ENCODE peak calls at places on chromosomes 5 and 9, in seven cellular contexts. C is tibial nerve, O is right lobe of liver, R is sigmoid colon, N is transverse colon, I is prostate gland, S is upper lobe of left lung. M is an unnamed sample.

GRCh38 chr9:21970800-21971620 is 23.2 kb downstream of the CDKN2A start:
- DNase-seq in N (no peak), R (no peak), S (peak; percentile 81), C (no peak), I (no peak), O (no peak), M (no peak)

GRCh38 chr5:95446560-95447221 is 55.5 kb downstream of the FAM81B start:
- DNase-seq in C (no peak), N (no peak), S (no peak), R (no peak), O (no peak), I (no peak), M (no peak)

GRCh38 chr9:79257215-79257614 is 314.6 kb upstream of the TLE4 start:
- DNase-seq in R (no peak), I (no peak), S (no peak), O (no peak), N (no peak), C (no peak), M (no peak)

GRCh38 chr9:75148551-75148950 is 60.2 kb downstream of the OSTF1 start:
- DNase-seq in S (no peak), I (no peak), N (no peak), R (no peak), O (no peak), C (no peak), M (no peak)

GRCh38 chr9:21764736-21765245 is 37.6 kb upstream of the MTAP start:
- DNase-seq in O (no peak), C (no peak), N (no peak), R (no peak), S (no peak), I (no peak), M (no peak)

GRCh38 chr9:16530669-16531461 is 339.6 kb downstream of the BNC2 start:
- DNase-seq in R (peak; percentile 88), S (peak; percentile 15), I (no peak), O (no peak), N (peak; percentile 22), C (peak; percentile 34), M (no peak)

GRCh38 chr5:74179183-74179582 is 461.3 kb downstream of the ENC1 start:
- DNase-seq in S (no peak), O (no peak), I (no peak), R (no peak), N (no peak), C (no peak), M (no peak)

GRCh38 chr5:175814676-175815075 is 56.7 kb upstream of the CPLX2 start:
- DNase-seq in S (no peak), C (no peak), R (no peak), I (no peak), N (no peak), O (no peak), M (no peak)

GRCh38 chr5:15601274-15601673 is 101.3 kb downstream of the FBXL7 start:
- DNase-seq in C (no peak), O (no peak), S (no peak), I (no peak), R (no peak), N (no peak), M (no peak)

GRCh38 chr9:99272866-99273265 is 50.8 kb downstream of the SEC61B start:
- DNase-seq in C (no peak), N (no peak), S (no peak), I (no peak), R (no peak), O (no peak), M (no peak)

GRCh38 chr5:120442694-120443093 is 21.4 kb upstream of the PRR16 start:
- DNase-seq in S (no peak), I (no peak), N (no peak), O (no peak), R (no peak), C (no peak), M (no peak)

GRCh38 chr5:176899946-176900782 is 1.0 kb upstream of the HK3 start:
- DNase-seq in C (no peak), S (no peak), O (peak; percentile 40), R (peak; percentile 53), N (no peak), I (no peak), M (no peak)

DNA sequence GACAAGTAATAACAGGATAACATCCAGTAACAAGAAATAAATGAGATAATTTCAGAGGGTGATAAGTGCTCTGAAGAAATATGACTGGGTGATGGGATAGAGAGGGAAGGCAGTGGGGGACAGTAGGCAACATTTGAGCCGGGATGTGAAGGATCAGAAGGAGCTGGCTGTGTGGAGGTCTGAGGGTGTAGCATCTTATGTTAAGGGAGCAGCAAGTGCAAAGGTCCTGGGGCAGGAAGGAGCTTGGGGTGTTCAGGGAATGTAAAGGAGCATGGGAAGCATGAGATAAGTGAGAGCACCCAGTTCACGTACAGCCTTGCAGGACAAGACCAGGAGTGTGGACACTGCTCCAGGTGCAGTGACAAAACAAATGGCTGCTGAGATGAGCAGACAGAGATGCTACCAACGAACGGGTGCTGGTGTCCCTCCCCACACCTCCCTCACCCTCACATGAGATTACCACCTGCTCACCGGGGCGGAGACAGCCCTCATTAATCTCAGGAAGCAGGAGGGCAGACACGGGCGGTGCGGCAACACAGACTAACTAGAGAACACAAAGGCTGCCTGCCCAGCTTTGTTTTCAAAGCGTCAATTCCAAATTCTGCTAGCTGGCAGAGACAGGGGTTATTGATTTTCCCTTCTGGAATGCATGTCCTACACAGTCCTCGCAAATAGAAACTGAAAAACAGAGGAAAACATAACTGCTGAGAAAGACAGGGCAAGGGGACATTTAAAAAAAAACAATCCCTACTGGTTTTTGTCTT is 298.1 kb upstream of the PANK3 start:
- DNase-seq in I (no peak), C (no peak), R (no peak), N (no peak), O (peak; percentile 65), S (no peak), M (no peak)
- TF ChIP-seq POLR2A in I (no peak), C (no peak), R (no peak), N (no peak), O (no peak), S (no peak), M (no peak)

DNA sequence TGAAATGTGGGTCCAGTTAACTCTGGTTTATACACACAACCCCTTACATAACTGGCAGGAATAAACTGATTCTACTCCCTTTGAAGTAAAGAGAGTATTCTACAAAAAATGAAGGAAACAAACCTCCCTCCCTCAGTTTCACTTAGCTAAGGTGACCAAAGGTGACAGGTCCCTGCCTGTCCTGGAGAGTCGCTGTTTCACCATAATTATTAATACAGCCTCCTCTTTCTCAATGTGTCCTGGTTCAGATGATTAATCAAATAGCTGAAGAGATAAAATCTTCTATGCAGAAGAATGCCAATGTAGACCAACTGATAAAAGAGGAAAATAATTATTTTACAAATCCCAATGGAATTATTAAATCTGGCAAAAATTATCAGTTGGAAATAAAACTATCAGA is 163.7 kb upstream of the GNA14 start:
- DNase-seq in S (no peak), O (no peak), I (no peak), C (no peak), N (no peak), R (no peak), M (no peak)
- TF ChIP-seq CTCF in S (no peak), O (peak; percentile 27), I (no peak), C (no peak), N (no peak), R (no peak), M (peak; percentile 5)

GRCh38 chr5:171391996-171392577 is 4.4 kb downstream of the NPM1 start:
- DNase-seq in I (no peak), O (no peak), R (no peak), S (no peak), N (no peak), C (no peak), M (no peak)
- H3K27me3 ChIP-seq in I (no peaks in the 10 kb centered on the region), O (no peaks in the 10 kb centered on the region), R (no peaks in the 10 kb centered on the region), S (no peaks in the 10 kb centered on the region), N (no peaks in the 10 kb centered on the region), C (no peaks in the 10 kb centered on the region), M (no peaks in the 10 kb centered on the region)

DNA sequence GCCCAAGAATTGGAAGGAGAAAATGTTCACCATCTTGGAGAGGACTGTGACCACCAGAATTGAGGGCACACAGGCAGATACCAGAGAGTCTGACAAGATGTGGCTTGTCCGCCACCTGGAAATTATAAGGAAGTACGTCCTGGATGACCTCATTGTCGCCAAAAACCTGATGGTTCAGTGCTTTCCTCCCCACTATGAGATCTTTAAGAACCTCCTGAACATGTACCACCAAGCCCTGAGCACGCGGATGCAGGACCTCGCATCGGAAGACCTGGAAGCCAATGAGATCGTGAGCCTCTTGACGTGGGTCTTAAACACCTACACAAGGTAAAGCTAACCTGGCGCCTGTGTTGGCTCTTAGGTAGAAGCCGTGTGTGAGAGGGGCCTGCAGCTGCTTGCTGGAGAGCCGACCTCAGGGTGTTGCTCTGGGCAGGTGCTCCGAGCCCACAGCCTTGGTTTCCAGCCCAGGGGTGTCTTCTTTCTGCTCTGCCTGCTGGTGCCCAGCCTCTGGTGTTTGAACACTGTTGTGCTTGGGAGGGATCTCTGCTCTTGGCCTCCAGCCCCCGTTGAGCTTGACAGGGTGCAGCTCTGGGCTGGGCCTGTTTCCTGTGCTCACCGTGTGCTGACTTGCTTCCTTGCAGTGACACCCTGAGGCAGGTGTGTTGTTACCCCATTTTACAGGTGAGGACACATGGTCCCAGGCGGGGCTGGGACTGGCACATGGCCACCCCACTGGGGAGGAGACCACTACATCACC is 10.9 kb downstream of the EXOC3 start:
- DNase-seq in O (peak; percentile 34), R (peak; percentile 47), S (no peak), I (no peak), C (no peak), N (peak; percentile 6), M (no peak)
- TF ChIP-seq POLR2A in O (no peak), R (no peak), S (no peak), I (no peak), C (no peak), N (no peak), M (no peak)

GRCh38 chr9:137276757-137277328 is 683 bp upstream of the TOR4A start:
- DNase-seq in I (no peak), R (peak; percentile 91), S (peak; percentile 62), N (peak; percentile 79), O (peak; percentile 75), C (no peak), M (no peak)

GRCh38 chr9:137275937-137276756 is 1.4 kb upstream of the TOR4A start:
- DNase-seq in O (peak; percentile 46), R (peak; percentile 62), C (no peak), S (peak; percentile 76), I (no peak), N (no peak), M (no peak)

GRCh38 chr9:137278061-137278912 is 761 bp downstream of the TOR4A start:
- DNase-seq in I (no peak), O (peak; percentile 58), S (peak; percentile 86), R (no peak), N (peak; percentile 50), C (no peak), M (no peak)

GRCh38 chr9:137278913-137279711 is 1.6 kb downstream of the TOR4A start:
- DNase-seq in N (no peak), C (no peak), S (peak; percentile 87), O (no peak), I (no peak), R (no peak), M (no peak)

DNA sequence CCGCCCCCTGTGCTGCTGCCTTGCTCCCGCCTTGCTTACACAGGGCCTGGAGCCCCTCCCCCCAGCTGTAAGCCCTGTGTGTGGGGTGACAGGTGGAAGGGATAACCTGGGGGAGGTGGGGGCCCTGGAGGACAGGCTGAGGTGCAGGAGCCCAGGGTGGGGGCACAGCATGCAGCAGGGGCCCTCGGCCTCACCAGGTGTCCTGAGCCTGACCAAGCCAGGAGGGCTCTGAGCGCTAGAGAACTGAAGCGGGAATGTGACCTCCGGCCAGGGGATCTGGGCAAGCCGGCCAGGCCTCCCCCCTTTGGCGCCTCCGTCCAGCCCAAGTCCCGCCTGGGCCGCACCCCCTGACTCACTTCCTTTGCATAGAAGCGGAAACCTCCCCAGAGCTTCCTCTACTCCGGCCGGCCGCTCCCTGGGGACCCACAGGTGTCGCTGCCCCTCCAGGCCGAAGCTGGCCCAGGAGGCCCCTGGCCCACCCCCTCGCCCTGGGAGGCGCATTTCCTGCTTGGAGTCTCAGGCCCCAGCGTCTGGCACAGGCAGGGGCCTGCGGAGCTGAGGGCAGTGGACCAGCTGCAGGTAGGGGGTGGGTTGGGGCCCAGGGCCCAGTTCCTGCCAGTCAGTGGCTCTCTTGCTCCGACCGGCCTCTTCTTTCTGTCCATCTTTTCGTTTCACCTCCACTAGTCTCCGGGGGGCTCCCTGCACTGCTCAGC is at the start of gene TOR4A:
- DNase-seq in R (peak; percentile 91), C (peak; percentile 44), N (peak; percentile 93), S (peak; percentile 91), I (no peak), O (peak; percentile 82), M (peak; percentile 58)
- TF ChIP-seq CTCF in R (no peak), C (no peak), N (peak; percentile 20), S (peak; percentile 54), I (no peak), O (peak; percentile 5), M (peak; percentile 29)